ENCODE peak calls at places on chromosomes 12 and 14, in eight cellular contexts. S, J, L, H, D, U, O and T are unnamed samples.

GRCh38 chr14:73723411-73723798 is 9.2 kb upstream of the PNMA1 start:
- DNase-seq in S (no peak), J (no peak), L (no peak), H (no peak), D (no peak), U (no peak), O (no peak), T (no peak)

GRCh38 chr14:75535164-75535898 is 13.1 kb downstream of the BATF start:
- DNase-seq in S (no peak), J (no peak), L (no peak), H (no peak), D (no peak), U (no peak), O (no peak), T (no peak)

GRCh38 chr12:3752096-3752709 is 706 bp downstream of the CRACR2A start:
- DNase-seq in S (peak), J (no peak), L (peak), H (peak), D (peak), U (no peak), O (peak), T (peak)

GRCh38 chr14:71890541-71890940 is 41.7 kb upstream of the RGS6 start:
- DNase-seq in S (no peak), J (no peak), L (no peak), H (no peak), D (no peak), U (no peak), O (no peak), T (no peak)

GRCh38 chr14:22432348-22432976 is 156.6 kb downstream of the DAD1 start:
- DNase-seq in S (peak), J (no peak), L (peak), H (no peak), D (peak), U (peak), O (no peak), T (no peak)

GRCh38 chr12:1706284-1707016 is 15.6 kb downstream of the ADIPOR2 start:
- DNase-seq in S (no peak), J (no peak), L (no peak), H (no peak), D (no peak), U (no peak), O (no peak), T (no peak)

GRCh38 chr12:58349161-58349560 is 407.8 kb downstream of the ATP23 start:
- DNase-seq in S (no peak), J (no peak), L (no peak), H (no peak), D (no peak), U (no peak), O (no peak), T (no peak)

GRCh38 chr12:19946549-19946948 is 421.8 kb upstream of the PDE3A start:
- DNase-seq in S (no peak), J (no peak), L (no peak), H (no peak), D (no peak), U (no peak), O (no peak), T (no peak)

GRCh38 chr12:20950248-20950647 is 139.7 kb downstream of the SLCO1B3 start:
- DNase-seq in S (no peak), J (no peak), L (no peak), H (no peak), D (no peak), U (no peak), O (no peak), T (no peak)

GRCh38 chr12:51636581-51636980 is 45.5 kb downstream of the SCN8A start:
- DNase-seq in S (no peak), J (no peak), L (no peak), H (no peak), D (no peak), U (no peak), O (no peak), T (no peak)

GRCh38 chr12:75623631-75624118 is 112.3 kb upstream of the KRR1 start:
- DNase-seq in S (no peak), J (no peak), L (no peak), H (no peak), D (no peak), U (no peak), O (no peak), T (no peak)

GRCh38 chr14:104316723-104317499 is 178.5 kb downstream of the KIF26A start:
- DNase-seq in S (no peak), J (peak), L (no peak), H (peak), D (no peak), U (no peak), O (peak), T (no peak)

GRCh38 chr12:111446631-111447570 is 41.2 kb downstream of the SH2B3 start:
- DNase-seq in S (peak), J (no peak), L (no peak), H (peak), D (peak), U (no peak), O (no peak), T (peak)

GRCh38 chr12:131094831-131095805 is 141.4 kb downstream of the ADGRD1 start:
- DNase-seq in S (no peak), J (peak), L (no peak), H (peak), D (no peak), U (peak), O (peak), T (no peak)

GRCh38 chr14:100578552-100578951 is 8.7 kb downstream of the BEGAIN start:
- DNase-seq in S (no peak), J (no peak), L (no peak), H (peak), D (no peak), U (peak), O (no peak), T (no peak)

GRCh38 chr14:45253754-45254300 is 825 bp upstream of the MIS18BP1 start:
- DNase-seq in S (peak), J (no peak), L (peak), H (peak), D (peak), U (peak), O (peak), T (no peak)

GRCh38 chr12:879641-880040 is 69.9 kb downstream of the RAD52 start:
- DNase-seq in S (no peak), J (no peak), L (no peak), H (no peak), D (peak), U (no peak), O (no peak), T (no peak)

GRCh38 chr14:74945261-74945851 is 10.0 kb downstream of the PGF start:
- DNase-seq in S (peak), J (no peak), L (peak), H (no peak), D (peak), U (no peak), O (no peak), T (no peak)

GRCh38 chr14:35285991-35286564 is 6.1 kb upstream of the PSMA6 start:
- DNase-seq in S (no peak), J (no peak), L (no peak), H (no peak), D (no peak), U (no peak), O (no peak), T (no peak)

GRCh38 chr12:75606921-75607320 is 95.5 kb upstream of the KRR1 start:
- DNase-seq in S (no peak), J (no peak), L (no peak), H (no peak), D (no peak), U (no peak), O (no peak), T (no peak)

GRCh38 chr12:114167431-114167830 is 201.3 kb upstream of the RBM19 start:
- DNase-seq in S (no peak), J (no peak), L (no peak), H (no peak), D (no peak), U (no peak), O (no peak), T (no peak)

GRCh38 chr14:23129759-23130316 is 10.8 kb upstream of the CEBPE start:
- DNase-seq in S (no peak), J (peak), L (no peak), H (no peak), D (no peak), U (no peak), O (no peak), T (no peak)

GRCh38 chr12:80494836-80495235 is 50.8 kb downstream of the PTPRQ start:
- DNase-seq in S (no peak), J (no peak), L (no peak), H (no peak), D (no peak), U (no peak), O (no peak), T (no peak)

GRCh38 chr14:104977681-104978647 is at the start of gene AHNAK2:
- DNase-seq in S (peak), J (peak), L (peak), H (peak), D (peak), U (no peak), O (peak), T (no peak)

GRCh38 chr12:45231515-45232145 is 15.7 kb downstream of the ANO6 start:
- DNase-seq in S (no peak), J (no peak), L (no peak), H (no peak), D (no peak), U (no peak), O (no peak), T (no peak)

GRCh38 chr12:7107181-7108041 is 1.6 kb downstream of the C1RL start:
- DNase-seq in S (no peak), J (no peak), L (no peak), H (no peak), D (no peak), U (no peak), O (no peak), T (no peak)

GRCh38 chr12:70078161-70078560 is 165.1 kb upstream of the CNOT2 start:
- DNase-seq in S (no peak), J (no peak), L (no peak), H (no peak), D (no peak), U (no peak), O (no peak), T (no peak)

GRCh38 chr14:105151838-105152793 is 16.5 kb downstream of the JAG2 start:
- DNase-seq in S (no peak), J (no peak), L (no peak), H (no peak), D (peak), U (no peak), O (no peak), T (no peak)

GRCh38 chr12:105820407-105821140 is 318.2 kb downstream of the NUAK1 start:
- DNase-seq in S (peak), J (no peak), L (peak), H (peak), D (peak), U (peak), O (no peak), T (no peak)

GRCh38 chr12:16880864-16881285 is 274.9 kb upstream of the LMO3 start:
- DNase-seq in S (peak), J (no peak), L (peak), H (no peak), D (no peak), U (no peak), O (no peak), T (no peak)

GRCh38 chr12:132471011-132471857 is 18.7 kb upstream of the FBRSL1 start:
- DNase-seq in S (peak), J (no peak), L (no peak), H (no peak), D (no peak), U (no peak), O (peak), T (no peak)

GRCh38 chr12:99455350-99456037 is 192.1 kb upstream of the GARIN6 start:
- DNase-seq in S (no peak), J (peak), L (no peak), H (no peak), D (no peak), U (no peak), O (no peak), T (no peak)

GRCh38 chr14:22378181-22378580 is 210.8 kb downstream of the DAD1 start:
- DNase-seq in S (no peak), J (no peak), L (no peak), H (no peak), D (no peak), U (no peak), O (no peak), T (no peak)

GRCh38 chr14:23172096-23172495 is 11.4 kb downstream of the SLC7A8 start:
- DNase-seq in S (no peak), J (no peak), L (no peak), H (no peak), D (no peak), U (no peak), O (no peak), T (no peak)

GRCh38 chr14:104086661-104087461 is 1.4 kb downstream of the ASPG start:
- DNase-seq in S (peak), J (no peak), L (no peak), H (no peak), D (no peak), U (peak), O (peak), T (no peak)

GRCh38 chr14:82079553-82079952 is 545.9 kb upstream of the SEL1L start:
- DNase-seq in S (no peak), J (no peak), L (no peak), H (no peak), D (no peak), U (no peak), O (no peak), T (no peak)

GRCh38 chr14:88030079-88030478 is 25.1 kb downstream of the GPR65 start:
- DNase-seq in S (no peak), J (no peak), L (no peak), H (peak), D (no peak), U (no peak), O (no peak), T (no peak)

GRCh38 chr14:92693998-92694780 is 54.2 kb downstream of the LGMN start:
- DNase-seq in S (no peak), J (no peak), L (peak), H (no peak), D (no peak), U (no peak), O (peak), T (no peak)

DNA sequence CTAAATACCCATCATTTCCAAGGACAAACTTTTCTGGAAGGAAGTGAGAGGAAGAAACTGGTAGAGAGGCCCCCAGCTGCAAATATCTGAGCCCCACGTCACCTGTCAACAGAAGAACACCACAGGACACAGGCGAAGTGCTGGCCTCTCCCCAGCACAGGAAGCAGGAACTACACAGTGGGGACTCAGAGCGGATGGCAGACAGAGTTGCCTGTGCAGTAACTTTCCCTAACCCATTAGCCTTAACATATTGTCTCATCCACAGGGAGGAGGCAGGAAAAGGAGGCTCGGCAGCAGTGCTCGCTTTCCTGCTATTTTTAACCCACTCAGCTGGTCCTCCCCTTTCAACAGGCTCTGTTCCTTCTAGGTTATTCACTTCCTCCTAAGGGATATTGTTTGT is 111.5 kb upstream of the TMPO start:
- DNase-seq in S (no peak), J (no peak), L (no peak), H (no peak), D (no peak), U (no peak), O (no peak), T (no peak)
- TF ChIP-seq POLR2A in S (no peak), J (no peak), L (no peak), H (no peak), D (no peak), U (no peak), O (no peak), T (no peak)

GRCh38 chr12:14272954-14273910 is 92.2 kb upstream of the ATF7IP start:
- DNase-seq in S (no peak), J (no peak), L (no peak), H (no peak), D (no peak), U (no peak), O (no peak), T (no peak)
- H3K4me3 ChIP-seq in S (no peak), J (no peak), L (no peak), H (no peak), D (no peak), U (no peak), O (no peak), T (no peak)

GRCh38 chr14:20989787-20990600 is at the start of gene METTL17:
- DNase-seq in S (peak), J (peak), L (peak), H (peak), D (peak), U (peak), O (peak), T (peak)
- TF ChIP-seq POLR2A in S (peak), J (peak), L (no peak), H (no peak), D (peak), U (peak), O (peak), T (peak)

DNA sequence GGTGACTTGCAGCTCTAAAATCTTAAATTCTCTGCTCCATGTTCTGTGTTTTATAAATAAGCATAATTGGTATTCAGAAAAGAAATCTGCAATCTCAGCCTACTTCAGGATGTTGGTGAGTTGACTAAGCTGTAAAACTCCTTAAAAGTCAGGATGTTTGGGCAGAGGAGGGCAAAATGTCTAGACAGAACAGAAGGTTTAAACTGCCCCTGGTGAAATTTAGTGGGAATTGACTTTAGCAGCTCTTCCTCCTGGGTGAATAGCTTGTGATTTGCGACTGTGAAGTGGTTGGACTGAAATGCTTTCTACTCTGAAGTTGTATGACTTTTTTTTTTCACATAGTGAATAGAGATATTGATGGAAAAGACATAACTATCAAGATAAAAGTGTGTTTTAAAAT is 85.8 kb downstream of the CAND1 start:
- DNase-seq in S (no peak), J (no peak), L (no peak), H (no peak), D (no peak), U (no peak), O (no peak), T (no peak)
- H3K4me3 ChIP-seq in S (no peak), J (no peak), L (no peak), H (no peak), D (no peak), U (no peak), O (no peak), T (no peak)